ENCODE peak calls at places on chromosomes 7 and 10, in eight cellular contexts. C, J, U, M, Z, K, Q and W are unnamed samples.

GRCh38 chr10:76206797-76207352 is 775.5 kb downstream of the LRMDA start:
- DNase-seq in C (no peak), J (no peak), U (no peak), M (no peak), Z (no peak), K (no peak), Q (no peak), W (no peak)

GRCh38 chr7:45035371-45035770 is 35.4 kb downstream of the CCM2 start:
- DNase-seq in C (no peak), J (no peak), U (no peak), M (no peak), Z (no peak), K (no peak), Q (no peak), W (no peak)

GRCh38 chr10:96017227-96017687 is 26.1 kb upstream of the CCNJ start:
- DNase-seq in C (no peak), J (no peak), U (peak), M (peak), Z (peak), K (peak), Q (peak), W (peak)

GRCh38 chr10:28503114-28503513 is 29.8 kb upstream of the WAC start:
- DNase-seq in C (no peak), J (no peak), U (no peak), M (no peak), Z (no peak), K (no peak), Q (peak), W (no peak)

GRCh38 chr10:123298583-123298982 is 144.4 kb downstream of the BUB3 start:
- DNase-seq in C (no peak), J (no peak), U (no peak), M (no peak), Z (no peak), K (no peak), Q (no peak), W (no peak)

GRCh38 chr7:127907638-127908040 is 123.6 kb downstream of the LRRC4 start:
- DNase-seq in C (no peak), J (no peak), U (no peak), M (no peak), Z (no peak), K (no peak), Q (peak), W (peak)

GRCh38 chr7:151454932-151455530 is 15.1 kb upstream of the CRYGN start:
- DNase-seq in C (no peak), J (no peak), U (no peak), M (no peak), Z (no peak), K (no peak), Q (no peak), W (no peak)

GRCh38 chr7:31192996-31193395 is 140.9 kb downstream of the ADCYAP1R1 start:
- DNase-seq in C (no peak), J (peak), U (peak), M (peak), Z (peak), K (no peak), Q (peak), W (peak)

GRCh38 chr10:59753267-59753666 is at the start of gene MRLN:
- DNase-seq in C (no peak), J (no peak), U (no peak), M (peak), Z (no peak), K (no peak), Q (no peak), W (no peak)

GRCh38 chr10:33258951-33259350 is 75.5 kb downstream of the NRP1 start:
- DNase-seq in C (no peak), J (no peak), U (no peak), M (no peak), Z (no peak), K (no peak), Q (peak), W (peak)

GRCh38 chr10:5935628-5936027 is 41.7 kb downstream of the IL15RA start:
- DNase-seq in C (no peak), J (no peak), U (no peak), M (no peak), Z (no peak), K (no peak), Q (no peak), W (no peak)